ENCODE peak calls at places on chromosomes 13 and 19, in seven cellular contexts. Y is IMR-90, C is astrocyte, E is breast epithelium, L is kidney, F is neuronal stem cell, I is tibial artery. T is an unnamed sample.

GRCh38 chr13:84400711-84401110 is 518.4 kb upstream of the SLITRK1 start:
- DNase-seq in Y (peak), C (peak), L (no peak), I (no peak), F (no peak), E (no peak), T (no peak)

GRCh38 chr13:101623469-101624209 is 171.2 kb downstream of the ITGBL1 start:
- DNase-seq in E (no peak), L (no peak), Y (peak), F (no peak), C (no peak), I (no peak), T (no peak)

GRCh38 chr13:51040431-51040830 is 70.6 kb downstream of the C13orf42 start:
- DNase-seq in I (no peak), C (no peak), F (no peak), E (no peak), L (no peak), Y (no peak), T (no peak)

GRCh38 chr13:24613128-24613527 is 67.1 kb upstream of the ATP12A start:
- DNase-seq in C (no peak), Y (no peak), I (no peak), F (no peak), L (no peak), E (no peak), T (no peak)

GRCh38 chr19:37699057-37699456 is 20.5 kb downstream of the ZNF607 start:
- DNase-seq in E (no peak), F (no peak), L (no peak), Y (peak), C (peak), I (no peak), T (no peak)

GRCh38 chr19:36745870-36746269 is 26.7 kb downstream of the ZNF850 start:
- DNase-seq in Y (no peak), C (no peak), L (no peak), I (no peak), F (no peak), E (no peak), T (no peak)

GRCh38 chr13:98571955-98572662 is 4.8 kb downstream of the STK24 start:
- DNase-seq in L (no peak), Y (peak), F (no peak), C (peak), E (no peak), I (no peak), T (no peak)

GRCh38 chr19:32061304-32061703 is 284.1 kb upstream of the ZNF507 start:
- DNase-seq in L (no peak), C (no peak), I (no peak), Y (no peak), F (no peak), E (no peak), T (no peak)

GRCh38 chr13:102195566-102196462 is 206.0 kb downstream of the FGF14 start:
- DNase-seq in F (no peak), I (no peak), E (no peak), L (no peak), Y (peak), C (peak), T (no peak)

GRCh38 chr13:100159584-100159983 is 70.7 kb downstream of the PCCA start:
- DNase-seq in L (no peak), E (no peak), F (no peak), C (no peak), I (no peak), Y (no peak), T (no peak)

GRCh38 chr13:42041684-42042035 is 6.8 kb upstream of the DGKH start:
- DNase-seq in C (peak), Y (peak), F (peak), L (peak), I (peak), E (peak), T (peak)

GRCh38 chr19:10678813-10679212 is 22.4 kb upstream of the QTRT1 start:
- DNase-seq in L (no peak), C (no peak), F (no peak), I (no peak), E (no peak), Y (no peak), T (no peak)

GRCh38 chr19:3693030-3693925 is 7.0 kb downstream of the PIP5K1C start:
- DNase-seq in C (no peak), Y (no peak), I (no peak), F (no peak), L (no peak), E (no peak), T (no peak)

GRCh38 chr19:38812841-38813320 is at the start of gene LGALS4:
- DNase-seq in L (peak), Y (no peak), C (no peak), I (no peak), E (no peak), F (no peak), T (peak)

GRCh38 chr19:49327878-49328544 is 3.0 kb upstream of the SLC6A16 start:
- DNase-seq in I (no peak), E (no peak), F (no peak), L (no peak), C (no peak), Y (peak), T (no peak)

GRCh38 chr19:35901854-35902661 is at the start of gene HCST:
- DNase-seq in L (no peak), C (peak), E (no peak), I (no peak), F (no peak), Y (peak), T (peak)

GRCh38 chr13:80050252-80050651 is 290.7 kb downstream of the SPRY2 start:
- DNase-seq in I (no peak), C (peak), L (no peak), Y (peak), F (no peak), E (no peak), T (no peak)

GRCh38 chr19:3902317-3902973 is 22.0 kb downstream of the ATCAY start:
- DNase-seq in C (no peak), F (no peak), E (no peak), L (no peak), Y (no peak), I (no peak), T (no peak)

GRCh38 chr13:20780318-20780717 is 6.6 kb upstream of the EEF1AKMT1 start:
- DNase-seq in E (no peak), Y (no peak), F (no peak), C (no peak), L (no peak), I (no peak), T (no peak)

GRCh38 chr13:32222046-32222676 is 93.0 kb downstream of the ZAR1L start:
- DNase-seq in I (no peak), F (no peak), Y (no peak), L (no peak), C (no peak), E (no peak), T (no peak)

GRCh38 chr19:35295453-35295791 is 3.5 kb downstream of the MAG start:
- DNase-seq in E (no peak), C (no peak), Y (no peak), F (no peak), L (no peak), I (no peak), T (no peak)

GRCh38 chr13:28679628-28680027 is 20.7 kb downstream of the POMP start:
- DNase-seq in Y (peak), L (no peak), I (no peak), C (no peak), F (no peak), E (no peak), T (no peak)

GRCh38 chr13:51729853-51730553 is 74.0 kb downstream of the DHRS12 start:
- DNase-seq in L (no peak), I (peak), F (no peak), E (no peak), Y (peak), C (peak), T (no peak)

GRCh38 chr19:48821633-48822032 is 10.8 kb upstream of the BCAT2 start:
- DNase-seq in I (no peak), C (no peak), E (no peak), L (no peak), F (no peak), Y (no peak), T (no peak)

GRCh38 chr19:6479836-6480398 is 1.7 kb downstream of the DENND1C start:
- DNase-seq in E (no peak), L (no peak), F (no peak), I (no peak), C (no peak), Y (no peak), T (no peak)

GRCh38 chr19:6478815-6479214 is 2.8 kb downstream of the DENND1C start:
- DNase-seq in F (no peak), Y (no peak), E (no peak), L (no peak), I (no peak), C (no peak), T (no peak)

GRCh38 chr19:6482343-6482686 is 728 bp upstream of the DENND1C start:
- DNase-seq in I (no peak), C (no peak), F (no peak), E (no peak), Y (no peak), L (no peak), T (no peak)

GRCh38 chr19:6481541-6482342 is at the start of gene DENND1C:
- DNase-seq in E (no peak), Y (no peak), L (peak), F (no peak), C (no peak), I (no peak), T (peak)

DNA sequence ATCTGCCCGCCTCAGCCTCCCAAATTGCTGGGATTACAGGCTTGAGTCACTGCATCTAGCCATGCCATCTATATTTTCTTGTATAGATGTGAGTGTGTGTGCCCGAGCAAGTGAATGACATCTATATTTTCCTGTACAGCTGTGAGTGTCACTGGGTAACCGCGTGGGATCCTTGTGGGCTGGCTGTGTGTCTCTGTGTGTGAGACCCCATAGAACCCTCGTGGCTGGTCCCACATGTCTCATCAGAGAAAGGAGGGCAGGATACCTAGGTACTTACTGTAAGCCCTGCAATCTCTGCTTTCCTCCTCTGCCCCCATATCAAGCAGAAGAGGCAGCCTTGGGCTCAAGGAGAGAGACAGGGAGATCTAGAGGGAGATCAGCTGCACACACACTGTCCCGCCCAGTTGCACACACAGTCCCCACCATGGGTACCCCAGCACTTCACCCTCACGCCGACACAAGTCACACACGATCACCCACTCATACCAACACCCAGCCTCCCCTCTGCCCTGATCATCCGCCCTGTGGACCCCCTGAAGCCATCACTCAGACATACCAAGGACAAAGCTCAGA is 658 bp downstream of the DENND1C start:
- DNase-seq in I (no peak), F (no peak), L (no peak), E (no peak), C (no peak), Y (no peak), T (no peak)
- H3K27ac ChIP-seq in I (no peak), F (no peak), L (no peak), E (no peak), C (no peak), Y (no peak), T (peak)

GRCh38 chr19:883661-884211 is 9.3 kb downstream of the MED16 start:
- DNase-seq in E (no peak), I (no peak), F (no peak), C (no peak), Y (no peak), L (peak), T (peak)
- H3K27ac ChIP-seq in E (no peak), I (no peak), F (no peak), C (no peak), Y (no peak), L (no peak), T (no peak)

DNA sequence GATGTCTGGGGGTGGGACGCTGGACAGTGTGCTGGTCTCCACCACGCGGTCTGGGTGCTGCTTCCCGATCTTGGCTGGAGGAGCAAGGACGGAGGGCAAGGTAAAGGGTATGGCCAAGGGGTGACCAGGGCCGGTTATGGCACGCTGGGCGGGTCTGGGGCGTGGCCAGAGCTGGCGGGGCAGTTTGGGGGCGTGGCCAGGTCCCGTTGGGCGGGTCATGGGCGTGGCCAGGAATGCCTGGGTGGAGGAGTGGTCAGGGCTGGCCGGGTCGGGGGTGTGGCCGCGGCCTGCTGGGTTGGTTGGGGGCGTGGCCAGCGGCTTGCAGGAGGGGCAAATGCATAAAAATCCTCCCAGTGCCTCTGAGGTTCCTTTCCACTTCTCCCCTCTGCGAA is 19.2 kb downstream of the GPX4 start:
- DNase-seq in F (peak), C (peak), Y (peak), I (no peak), E (no peak), L (peak), T (peak)
- H3K27ac ChIP-seq in F (no peak), C (no peak), Y (no peak), I (no peak), E (no peak), L (no peak), T (no peak)

DNA sequence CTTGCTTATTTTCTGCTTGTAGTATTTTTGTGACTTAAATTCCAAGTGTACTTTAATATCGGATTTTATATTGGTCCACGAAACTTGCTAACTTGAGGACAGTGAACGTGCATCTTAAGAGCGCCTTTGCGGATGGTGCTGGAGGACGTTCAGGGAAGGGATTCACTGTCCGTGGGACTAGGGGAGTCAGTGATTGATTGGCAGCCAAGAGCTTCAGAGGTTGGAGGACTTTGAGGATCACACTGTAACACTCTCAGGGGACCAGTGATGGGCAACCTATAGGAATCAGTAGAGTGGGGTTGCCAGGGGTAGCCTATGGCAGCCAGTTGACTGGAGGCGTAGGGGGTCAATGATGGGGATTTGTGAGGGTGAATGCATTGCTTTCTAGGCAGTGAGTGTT is 516 bp downstream of the ZNF175 start:
- DNase-seq in C (no peak), Y (peak), F (no peak), L (no peak), E (no peak), I (no peak), T (no peak)
- H3K27ac ChIP-seq in C (peak), Y (peak), F (no peak), L (no peak), E (peak), I (peak), T (peak)

DNA sequence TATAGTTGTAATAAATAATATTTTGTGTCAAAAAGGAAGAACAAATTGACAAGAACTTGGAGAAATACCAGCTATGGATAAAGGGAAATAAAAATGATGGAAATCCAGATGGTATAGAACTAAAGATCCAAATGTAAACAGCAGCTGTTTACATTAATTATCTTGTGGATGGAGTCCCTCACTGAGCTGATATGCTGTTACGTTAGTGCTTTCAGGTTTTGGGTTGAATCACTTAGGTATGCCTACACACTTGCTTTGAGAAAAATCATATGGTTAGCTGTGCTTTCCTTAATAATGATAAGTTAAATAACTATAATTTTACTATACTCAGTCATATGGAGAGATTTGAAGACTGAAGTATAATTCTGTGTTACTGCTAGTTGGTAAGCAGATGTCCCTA is 27.7 kb downstream of the WASF3 start:
- DNase-seq in C (no peak), F (no peak), Y (peak), E (no peak), L (no peak), I (no peak), T (no peak)
- H3K27ac ChIP-seq in C (peak), F (no peak), Y (no peak), E (no peak), L (no peak), I (no peak), T (no peak)

T was measured in lower lobe of right lung.